ENCODE peak calls at places on chromosomes 1 and 21, in six cellular contexts. One of them, this sample, is unnamed.

GRCh38 chr21:38790961-38791360 is 14.8 kb upstream of the ETS2 start:
- DNase-seq in NCI-H1092 treated with DMSO at 0.1 percent for 48 hours: no peak
- DNase-seq in activated T-cell treated with anti-CD3 and anti-CD28 coated beads for 1 hour: no peak
- DNase-seq in activated CD4-positive, alpha-beta T cell treated with anti-CD3 and anti-CD28 coated beads for 48 hours: no peak
- DNase-seq in AG20443: no peak
- DNase-seq in colonic mucosa: no peak
- DNase-seq in this sample: no peak

GRCh38 chr1:179831225-179831624 is 46.4 kb downstream of the TOR1AIP2 start:
- DNase-seq in activated CD4-positive, alpha-beta T cell treated with anti-CD3 and anti-CD28 coated beads for 48 hours: no peak
- DNase-seq in colonic mucosa: no peak
- DNase-seq in activated T-cell treated with anti-CD3 and anti-CD28 coated beads for 1 hour: no peak
- DNase-seq in NCI-H1092 treated with DMSO at 0.1 percent for 48 hours: no peak
- DNase-seq in AG20443: no peak
- DNase-seq in this sample: no peak

GRCh38 chr1:46193984-46194570 is 4.2 kb downstream of the POMGNT1 start:
- DNase-seq in NCI-H1092 treated with DMSO at 0.1 percent for 48 hours: no peak
- DNase-seq in activated CD4-positive, alpha-beta T cell treated with anti-CD3 and anti-CD28 coated beads for 48 hours: no peak
- DNase-seq in activated T-cell treated with anti-CD3 and anti-CD28 coated beads for 1 hour: no peak
- DNase-seq in colonic mucosa: no peak
- DNase-seq in AG20443: no peak
- DNase-seq in this sample: no peak

GRCh38 chr1:212797681-212798080 is 6.0 kb downstream of the TATDN3 start:
- DNase-seq in activated CD4-positive, alpha-beta T cell treated with anti-CD3 and anti-CD28 coated beads for 48 hours: no peak
- DNase-seq in activated T-cell treated with anti-CD3 and anti-CD28 coated beads for 1 hour: no peak
- DNase-seq in AG20443: no peak
- DNase-seq in colonic mucosa: no peak
- DNase-seq in NCI-H1092 treated with DMSO at 0.1 percent for 48 hours: no peak
- DNase-seq in this sample: no peak

GRCh38 chr1:230277201-230277771 is 148.8 kb downstream of the PGBD5 start:
- DNase-seq in activated T-cell treated with anti-CD3 and anti-CD28 coated beads for 1 hour: no peak
- DNase-seq in NCI-H1092 treated with DMSO at 0.1 percent for 48 hours: peak; percentile 12
- DNase-seq in AG20443: no peak
- DNase-seq in colonic mucosa: no peak
- DNase-seq in activated CD4-positive, alpha-beta T cell treated with anti-CD3 and anti-CD28 coated beads for 48 hours: no peak
- DNase-seq in this sample: no peak

GRCh38 chr1:27570823-27571222 is 33.1 kb downstream of the AHDC1 start:
- DNase-seq in activated T-cell treated with anti-CD3 and anti-CD28 coated beads for 1 hour: no peak
- DNase-seq in colonic mucosa: no peak
- DNase-seq in NCI-H1092 treated with DMSO at 0.1 percent for 48 hours: no peak
- DNase-seq in activated CD4-positive, alpha-beta T cell treated with anti-CD3 and anti-CD28 coated beads for 48 hours: no peak
- DNase-seq in AG20443: no peak
- DNase-seq in this sample: no peak

GRCh38 chr1:185957441-185958363 is 223.5 kb downstream of the HMCN1 start:
- DNase-seq in AG20443: peak; percentile 29
- DNase-seq in NCI-H1092 treated with DMSO at 0.1 percent for 48 hours: peak; percentile 2
- DNase-seq in activated CD4-positive, alpha-beta T cell treated with anti-CD3 and anti-CD28 coated beads for 48 hours: no peak
- DNase-seq in activated T-cell treated with anti-CD3 and anti-CD28 coated beads for 1 hour: no peak
- DNase-seq in colonic mucosa: no peak
- DNase-seq in this sample: no peak

GRCh38 chr1:214014730-214015129 is 27.0 kb downstream of the PROX1 start:
- DNase-seq in activated T-cell treated with anti-CD3 and anti-CD28 coated beads for 1 hour: no peak
- DNase-seq in colonic mucosa: no peak
- DNase-seq in NCI-H1092 treated with DMSO at 0.1 percent for 48 hours: no peak
- DNase-seq in activated CD4-positive, alpha-beta T cell treated with anti-CD3 and anti-CD28 coated beads for 48 hours: no peak
- DNase-seq in AG20443: no peak
- DNase-seq in this sample: no peak

GRCh38 chr1:34905098-34905459 is 24.4 kb downstream of the DLGAP3 start:
- DNase-seq in activated T-cell treated with anti-CD3 and anti-CD28 coated beads for 1 hour: no peak
- DNase-seq in colonic mucosa: no peak
- DNase-seq in activated CD4-positive, alpha-beta T cell treated with anti-CD3 and anti-CD28 coated beads for 48 hours: no peak
- DNase-seq in AG20443: no peak
- DNase-seq in NCI-H1092 treated with DMSO at 0.1 percent for 48 hours: no peak
- DNase-seq in this sample: no peak

GRCh38 chr1:230206976-230207375 is 139.9 kb downstream of the GALNT2 start:
- DNase-seq in AG20443: no peak
- DNase-seq in colonic mucosa: peak; percentile 7
- DNase-seq in activated T-cell treated with anti-CD3 and anti-CD28 coated beads for 1 hour: no peak
- DNase-seq in activated CD4-positive, alpha-beta T cell treated with anti-CD3 and anti-CD28 coated beads for 48 hours: no peak
- DNase-seq in NCI-H1092 treated with DMSO at 0.1 percent for 48 hours: no peak
- DNase-seq in this sample: no peak

GRCh38 chr1:147580200-147580557 is 38.9 kb downstream of the BCL9 start:
- DNase-seq in colonic mucosa: no peak
- DNase-seq in NCI-H1092 treated with DMSO at 0.1 percent for 48 hours: no peak
- DNase-seq in activated CD4-positive, alpha-beta T cell treated with anti-CD3 and anti-CD28 coated beads for 48 hours: no peak
- DNase-seq in AG20443: no peak
- DNase-seq in activated T-cell treated with anti-CD3 and anti-CD28 coated beads for 1 hour: no peak
- DNase-seq in this sample: no peak

GRCh38 chr1:157948547-157949152 is 44.8 kb upstream of the KIRREL1 start:
- DNase-seq in NCI-H1092 treated with DMSO at 0.1 percent for 48 hours: peak; percentile 4
- DNase-seq in activated CD4-positive, alpha-beta T cell treated with anti-CD3 and anti-CD28 coated beads for 48 hours: no peak
- DNase-seq in AG20443: peak; percentile 41
- DNase-seq in colonic mucosa: peak; percentile 42
- DNase-seq in activated T-cell treated with anti-CD3 and anti-CD28 coated beads for 1 hour: no peak
- DNase-seq in this sample: peak; percentile 2

This sample was measured in erythroblast.